ENCODE peak calls at places on chromosomes 2 and 18, in five cellular contexts. E, G, I, T and Y are unnamed samples.
A peak's percentile ranks its signal among the peaks of the same experiment; 100 is the strongest.

GRCh38 chr2:97906309-97906708 is 89.4 kb downstream of the TMEM131 start:
- DNase-seq in E (no peak), G (no peak), I (no peak), T (no peak), Y (no peak)

GRCh38 chr2:145635706-145636427 is 1115.9 kb upstream of the ZEB2 start:
- DNase-seq in E (no peak), G (no peak), I (no peak), T (no peak), Y (no peak)

GRCh38 chr2:200471324-200471848 is 38.5 kb downstream of the KCTD18 start:
- DNase-seq in E (peak; percentile 92), G (no peak), I (no peak), T (no peak), Y (peak; percentile 68)

GRCh38 chr2:221166283-221166682 is 405.8 kb downstream of the EPHA4 start:
- DNase-seq in E (no peak), G (no peak), I (no peak), T (no peak), Y (no peak)

GRCh38 chr2:67876176-67876575 is 186.6 kb downstream of the C1D start:
- DNase-seq in E (no peak), G (no peak), I (no peak), T (no peak), Y (no peak)

GRCh38 chr2:2834105-2834504 is 503.0 kb upstream of the MYT1L start:
- DNase-seq in E (no peak), G (no peak), I (peak; percentile 25), T (no peak), Y (no peak)

GRCh38 chr2:145687445-145688104 is 1167.7 kb upstream of the ZEB2 start:
- DNase-seq in E (no peak), G (no peak), I (no peak), T (no peak), Y (no peak)

GRCh38 chr18:3012306-3012919 is 531 bp downstream of the LPIN2 start:
- DNase-seq in E (no peak), G (peak; percentile 62), I (peak; percentile 62), T (peak; percentile 39), Y (peak; percentile 89)

GRCh38 chr2:131039908-131040660 is 53.2 kb downstream of the FAM168B start:
- DNase-seq in E (no peak), G (no peak), I (peak; percentile 34), T (no peak), Y (peak; percentile 66)

GRCh38 chr18:48780151-48781001 is 170.4 kb downstream of the SMAD7 start:
- DNase-seq in E (no peak), G (no peak), I (no peak), T (no peak), Y (no peak)

GRCh38 chr2:72150157-72150960 is 2.7 kb upstream of the CYP26B1 start:
- DNase-seq in E (peak; percentile 80), G (peak; percentile 20), I (peak; percentile 89), T (peak; percentile 14), Y (peak; percentile 89)

GRCh38 chr2:207143474-207144190 is 22.1 kb downstream of the KLF7 start:
- DNase-seq in E (peak; percentile 89), G (peak; percentile 61), I (peak; percentile 65), T (peak; percentile 36), Y (no peak)

GRCh38 chr2:45275235-45275805 is 266.1 kb upstream of the SIX2 start:
- DNase-seq in E (no peak), G (no peak), I (no peak), T (no peak), Y (no peak)

GRCh38 chr18:8609711-8610441 is 639 bp downstream of the RAB12 start:
- DNase-seq in E (peak; percentile 19), G (no peak), I (no peak), T (no peak), Y (peak; percentile 59)

GRCh38 chr2:29688429-29688828 is 233.0 kb downstream of the ALK start:
- DNase-seq in E (no peak), G (no peak), I (no peak), T (no peak), Y (no peak)

GRCh38 chr2:3867451-3867850 is 164.1 kb downstream of the DCDC2C start:
- DNase-seq in E (no peak), G (no peak), I (no peak), T (no peak), Y (no peak)

GRCh38 chr2:15601681-15602080 is 10.0 kb downstream of the DDX1 start:
- DNase-seq in E (no peak), G (no peak), I (no peak), T (no peak), Y (no peak)

GRCh38 chr2:39128919-39129391 is 8.1 kb upstream of the SOS1 start:
- DNase-seq in E (peak; percentile 87), G (no peak), I (no peak), T (peak; percentile 35), Y (no peak)

GRCh38 chr18:22466608-22467390 is 49.1 kb upstream of the CTAGE1 start:
- DNase-seq in E (no peak), G (no peak), I (no peak), T (no peak), Y (no peak)

GRCh38 chr2:150341982-150342680 is 145.3 kb downstream of the RND3 start:
- DNase-seq in E (no peak), G (no peak), I (no peak), T (no peak), Y (no peak)

GRCh38 chr2:34012728-34013302 is 413.7 kb upstream of the FAM98A start:
- DNase-seq in E (peak; percentile 69), G (peak; percentile 47), I (peak; percentile 52), T (no peak), Y (peak; percentile 70)

GRCh38 chr2:84880645-84881521 is at the start of gene TRABD2A:
- DNase-seq in E (peak; percentile 36), G (no peak), I (peak; percentile 29), T (no peak), Y (peak; percentile 87)

GRCh38 chr2:144372484-144373195 is 147.3 kb downstream of the ZEB2 start:
- DNase-seq in E (no peak), G (no peak), I (no peak), T (no peak), Y (no peak)

GRCh38 chr2:9952856-9953503 is 1.5 kb downstream of the GRHL1 start:
- DNase-seq in E (peak; percentile 14), G (no peak), I (no peak), T (no peak), Y (no peak)

GRCh38 chr2:239012228-239012627 is 164.3 kb downstream of the TWIST2 start:
- DNase-seq in E (no peak), G (no peak), I (no peak), T (no peak), Y (peak; percentile 47)

GRCh38 chr2:86809481-86810121 is 18.9 kb upstream of the CD8A start:
- DNase-seq in E (no peak), G (no peak), I (no peak), T (no peak), Y (peak; percentile 43)